ENCODE peak calls at places on chromosome 1, in nine cellular contexts. K is glutamatergic neuron; V is heart right ventricle; N is CD8-positive, alpha-beta T cell; T is epithelial cell of esophagus; J is cardiac muscle cell; F is type B pancreatic cell; Q is brain microvascular endothelial cell; P is nephron progenitor cell. L is an unnamed sample.

GRCh38 chr1:163124812-163125211 is 55.7 kb downstream of the RGS4 start:
- DNase-seq in T (no peak), V (no peak), J (no peak), K (no peak), Q (no peak), P (no peak), F (no peak), N (no peak), L (no peak)

GRCh38 chr1:17588048-17588781 is 48.7 kb downstream of the ARHGEF10L start:
- DNase-seq in Q (no peak), K (peak; percentile 87), T (peak; percentile 30), N (no peak), J (peak; percentile 73), F (no peak), V (peak; percentile 76), P (peak; percentile 56), L (no peak)

GRCh38 chr1:54017979-54018378 is at the start of gene LDLRAD1:
- DNase-seq in P (no peak), Q (no peak), K (no peak), V (no peak), J (no peak), F (no peak), N (no peak), T (no peak), L (no peak)

GRCh38 chr1:206969090-206969489 is 1.2 kb downstream of the FCAMR start:
- DNase-seq in Q (no peak), V (no peak), K (no peak), P (no peak), F (no peak), T (no peak), J (peak; percentile 6), N (no peak), L (peak; percentile 56)

GRCh38 chr1:243723458-243724043 is 126.5 kb downstream of the AKT3 start:
- DNase-seq in N (no peak), F (no peak), V (no peak), K (no peak), T (no peak), J (peak; percentile 65), P (no peak), Q (no peak), L (no peak)

GRCh38 chr1:46931151-46931550 is 10.1 kb downstream of the CYP4A11 start:
- DNase-seq in N (no peak), V (no peak), J (no peak), Q (no peak), K (no peak), F (no peak), P (no peak), T (no peak), L (no peak)

GRCh38 chr1:36143424-36143823 is 5.9 kb downstream of the TRAPPC3 start:
- DNase-seq in J (no peak), K (no peak), Q (no peak), P (no peak), T (no peak), V (no peak), F (no peak), N (no peak), L (no peak)

GRCh38 chr1:212225416-212225815 is 59.8 kb upstream of the PPP2R5A start:
- DNase-seq in Q (no peak), J (no peak), K (no peak), F (no peak), N (no peak), V (no peak), T (no peak), P (no peak), L (no peak)

GRCh38 chr1:159207080-159207479 is 2.4 kb downstream of the ACKR1 start:
- DNase-seq in T (no peak), V (no peak), K (no peak), P (no peak), Q (no peak), J (no peak), N (no peak), F (no peak), L (no peak)

DNA sequence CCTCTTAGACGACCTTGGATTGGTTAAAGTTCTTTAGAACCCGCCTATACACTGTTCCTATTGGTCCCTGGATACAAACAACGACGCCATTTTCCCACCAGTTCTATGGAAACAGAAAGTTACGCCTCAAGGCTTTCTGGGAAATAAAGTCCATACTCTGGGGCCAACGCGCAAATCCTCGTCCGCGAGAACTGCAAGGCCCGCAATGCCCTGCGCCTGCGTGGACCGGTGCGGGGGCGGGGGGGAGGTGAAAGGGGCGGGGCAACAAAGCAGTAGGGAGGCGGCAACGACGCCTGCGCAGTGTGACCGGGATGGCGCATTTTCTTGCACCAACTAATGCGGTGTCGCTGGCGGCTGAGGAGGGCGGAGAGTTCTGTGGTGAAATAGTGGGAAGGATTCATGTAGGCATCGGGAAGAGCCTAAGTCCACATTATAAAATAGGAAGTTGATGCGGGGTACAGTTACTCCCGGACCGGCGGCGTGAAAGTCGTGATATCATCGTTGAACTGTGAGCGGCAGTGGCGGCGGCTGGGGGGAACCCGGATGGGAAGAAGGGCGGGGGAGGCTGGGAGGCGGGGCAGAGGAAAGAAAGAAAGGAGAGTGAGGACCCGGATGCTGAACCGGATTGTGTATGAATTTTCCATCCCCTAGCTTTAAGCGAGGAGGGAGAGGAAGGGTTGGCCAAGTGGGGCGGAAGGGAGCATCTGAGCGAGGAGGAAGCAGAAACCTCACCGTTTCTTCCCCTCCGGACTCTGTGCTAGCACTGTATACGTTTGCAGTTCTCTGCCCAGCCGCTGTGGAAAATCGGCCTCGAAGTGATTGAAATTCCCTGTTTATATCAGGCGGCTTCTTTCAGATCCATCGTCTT is at the start of gene GGPS1:
- DNase-seq in F (peak; percentile 98), T (peak; percentile 100), V (peak; percentile 98), J (peak; percentile 100), Q (peak; percentile 100), K (peak; percentile 97), P (peak; percentile 98), N (peak; percentile 99), L (peak; percentile 99)
- TF ChIP-seq CTCF in F (peak; percentile 55), T (no peak), V (no peak), J (no peak), Q (peak; percentile 22), K (no peak), P (no peak), N (no peak), L (peak; percentile 25)

GRCh38 chr1:25039229-25039628 is 109.2 kb upstream of the RUNX3 start:
- DNase-seq in F (no peak), K (no peak), V (no peak), N (no peak), T (no peak), Q (no peak), J (no peak), P (no peak), L (no peak)
- TF ChIP-seq CTCF in F (peak; percentile 42), K (no peak), V (no peak), N (no peak), T (no peak), Q (peak; percentile 60), J (peak; percentile 12), P (no peak), L (no peak)

GRCh38 chr1:1034438-1034759 is 14.5 kb downstream of the AGRN start:
- DNase-seq in N (no peak), V (no peak), P (no peak), F (no peak), J (no peak), T (no peak), K (peak; percentile 62), Q (no peak), L (no peak)

GRCh38 chr1:1033009-1033587 is 13.2 kb downstream of the AGRN start:
- DNase-seq in N (peak; percentile 72), T (peak; percentile 92), J (peak; percentile 79), V (peak; percentile 76), K (peak; percentile 97), P (peak; percentile 96), F (peak; percentile 94), Q (peak; percentile 54), L (peak; percentile 74)

GRCh38 chr1:1037366-1038327 is 17.7 kb downstream of the AGRN start:
- DNase-seq in N (no peak), F (no peak), Q (no peak), K (no peak), V (no peak), J (no peak), T (no peak), P (no peak), L (no peak)

GRCh38 chr1:1033731-1034437 is 14.0 kb downstream of the AGRN start:
- DNase-seq in J (no peak), P (peak; percentile 61), K (peak; percentile 84), Q (no peak), F (no peak), T (no peak), V (no peak), N (no peak), L (no peak)

DNA sequence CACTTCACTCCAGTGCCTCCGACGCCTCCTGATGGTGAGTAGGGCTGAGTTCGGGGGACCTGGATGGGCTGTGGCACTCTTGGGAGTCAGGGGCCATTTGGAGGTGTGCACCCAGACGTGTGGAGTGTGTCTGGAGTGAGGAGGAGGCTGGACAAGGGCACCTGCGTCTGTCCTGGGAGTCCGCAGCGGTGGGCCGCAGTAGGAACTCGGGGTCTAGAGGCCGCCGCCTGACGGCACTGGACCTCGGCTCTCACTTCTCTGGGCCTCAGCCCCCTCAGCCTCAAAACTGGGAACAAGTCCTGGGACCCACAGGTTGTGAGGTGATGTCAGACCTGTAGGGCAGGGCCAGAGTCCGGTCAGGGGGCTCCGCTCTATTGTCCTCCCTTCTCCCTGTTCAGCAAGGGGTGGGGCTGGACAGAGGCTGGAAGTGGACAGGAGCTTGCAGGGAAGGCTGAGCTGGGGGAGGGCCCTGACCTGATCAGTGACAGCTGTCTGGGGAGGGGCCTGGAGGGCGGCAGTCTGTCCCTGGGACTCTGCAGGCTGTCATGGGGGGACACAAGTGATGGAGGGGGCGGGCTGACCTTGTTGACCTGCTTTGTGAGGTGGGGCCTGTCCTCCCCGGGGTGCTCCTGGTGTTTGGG is 15.5 kb downstream of the AGRN start:
- DNase-seq in F (no peak), N (no peak), Q (no peak), K (no peak), P (no peak), T (no peak), J (no peak), V (no peak), L (no peak)
- TF ChIP-seq CTCF in F (no peak), N (no peak), Q (peak; percentile 17), K (no peak), P (no peak), T (no peak), J (no peak), V (no peak), L (no peak)

GRCh38 chr1:156126701-156127534 is 12.4 kb downstream of the LMNA start:
- DNase-seq in K (no peak), V (no peak), F (no peak), N (peak; percentile 53), P (no peak), Q (peak; percentile 92), T (peak; percentile 76), J (peak; percentile 81), L (peak; percentile 97)

GRCh38 chr1:156129687-156130577 is 15.4 kb downstream of the LMNA start:
- DNase-seq in N (peak; percentile 60), J (peak; percentile 98), K (peak; percentile 83), P (peak; percentile 82), T (peak; percentile 98), V (peak; percentile 82), F (peak; percentile 92), Q (peak; percentile 93), L (peak; percentile 82)

GRCh38 chr1:156128749-156129682 is 14.5 kb downstream of the LMNA start:
- DNase-seq in Q (no peak), F (no peak), T (no peak), P (no peak), V (peak; percentile 42), N (no peak), J (peak; percentile 92), K (no peak), L (no peak)

GRCh38 chr1:156134716-156135435 is 18.5 kb upstream of the SEMA4A start:
- DNase-seq in V (no peak), F (no peak), P (no peak), T (no peak), J (no peak), Q (no peak), N (no peak), K (no peak), L (no peak)

GRCh38 chr1:156130578-156130942 is 16.0 kb downstream of the LMNA start:
- DNase-seq in P (no peak), J (no peak), V (no peak), F (no peak), N (no peak), T (no peak), K (no peak), Q (no peak), L (no peak)
- TF ChIP-seq CTCF in P (no peak), J (no peak), V (no peak), F (peak; percentile 37), N (no peak), T (no peak), K (peak; percentile 43), Q (no peak), L (peak; percentile 64)

L was measured in CD14-positive monocyte.